ENCODE peak calls at places on chromosomes 11 and 22, in four cellular contexts. One of them, this sample, is unnamed.
A peak's percentile ranks its signal among the peaks of the same experiment; 100 is the strongest.

GRCh38 chr22:27989758-27990450 is 70.8 kb upstream of the PITPNB start:
- DNase-seq in K562: no peak
- DNase-seq in GM12878: no peak
- DNase-seq in HL-60: no peak
- DNase-seq in this sample: no peak

GRCh38 chr11:112734207-112734606 is 227.0 kb upstream of the NCAM1 start:
- DNase-seq in GM12878: no peak
- DNase-seq in K562: no peak
- DNase-seq in HL-60: no peak
- DNase-seq in this sample: no peak

GRCh38 chr11:72584293-72584921 is 89.8 kb downstream of the PDE2A start:
- DNase-seq in K562: peak; percentile 31
- DNase-seq in GM12878: no peak
- DNase-seq in HL-60: peak; percentile 53
- DNase-seq in this sample: no peak

GRCh38 chr22:19374410-19374809 is 57.1 kb downstream of the HIRA start:
- DNase-seq in K562: no peak
- DNase-seq in GM12878: no peak
- DNase-seq in HL-60: no peak
- DNase-seq in this sample: no peak

GRCh38 chr22:41217553-41218157 is 12.5 kb downstream of the L3MBTL2 start:
- DNase-seq in HL-60: peak; percentile 79
- DNase-seq in GM12878: no peak
- DNase-seq in K562: no peak
- DNase-seq in this sample: peak; percentile 60

GRCh38 chr11:9274499-9275228 is 9.5 kb upstream of the DENND5A start:
- DNase-seq in GM12878: no peak
- DNase-seq in HL-60: no peak
- DNase-seq in K562: no peak
- DNase-seq in this sample: no peak

GRCh38 chr11:5666396-5666780 is 18.5 kb downstream of the TRIM5 start:
- DNase-seq in GM12878: no peak
- DNase-seq in HL-60: no peak
- DNase-seq in K562: no peak
- DNase-seq in this sample: no peak

GRCh38 chr22:31036671-31037550 is 44.2 kb upstream of the SMTN start:
- DNase-seq in HL-60: no peak
- DNase-seq in GM12878: no peak
- DNase-seq in K562: no peak
- DNase-seq in this sample: no peak

GRCh38 chr22:36773935-36774334 is 2.0 kb downstream of the IFT27 start:
- DNase-seq in HL-60: peak; percentile 46
- DNase-seq in K562: no peak
- DNase-seq in GM12878: no peak
- DNase-seq in this sample: no peak

GRCh38 chr11:15124528-15124927 is 9.8 kb downstream of the INSC start:
- DNase-seq in K562: no peak
- DNase-seq in HL-60: no peak
- DNase-seq in GM12878: no peak
- DNase-seq in this sample: no peak

GRCh38 chr11:117966908-117967307 is 19.3 kb upstream of the IL10RA start:
- DNase-seq in GM12878: no peak
- DNase-seq in K562: peak; percentile 2
- DNase-seq in HL-60: no peak
- DNase-seq in this sample: no peak

GRCh38 chr22:31055322-31056159 is 25.6 kb upstream of the SMTN start:
- DNase-seq in K562: no peak
- DNase-seq in HL-60: no peak
- DNase-seq in GM12878: no peak
- DNase-seq in this sample: no peak

GRCh38 chr22:40414838-40415505 is 44.6 kb downstream of the SGSM3 start:
- DNase-seq in HL-60: no peak
- DNase-seq in GM12878: no peak
- DNase-seq in K562: no peak
- DNase-seq in this sample: no peak

GRCh38 chr11:57513911-57514537 is 1.5 kb downstream of the SLC43A1 start:
- DNase-seq in K562: peak; percentile 46
- DNase-seq in HL-60: no peak
- DNase-seq in GM12878: no peak
- DNase-seq in this sample: no peak

GRCh38 chr11:128415539-128415938 is 171.8 kb downstream of the ETS1 start:
- DNase-seq in HL-60: no peak
- DNase-seq in K562: no peak
- DNase-seq in GM12878: peak; percentile 47
- DNase-seq in this sample: no peak

GRCh38 chr11:18697581-18697980 is 998 bp upstream of the TMEM86A start:
- DNase-seq in GM12878: no peak
- DNase-seq in K562: no peak
- DNase-seq in HL-60: no peak
- DNase-seq in this sample: no peak

GRCh38 chr11:81596709-81597108 is 1137.0 kb downstream of the FAM181B start:
- DNase-seq in K562: no peak
- DNase-seq in HL-60: no peak
- DNase-seq in GM12878: no peak
- DNase-seq in this sample: no peak

GRCh38 chr11:62444835-62445234 is 26.0 kb downstream of the SCGB1A1 start:
- DNase-seq in K562: no peak
- DNase-seq in HL-60: no peak
- DNase-seq in GM12878: no peak
- DNase-seq in this sample: no peak

GRCh38 chr11:128830836-128831780 is 36.0 kb downstream of the KCNJ1 start:
- DNase-seq in GM12878: peak; percentile 69
- DNase-seq in HL-60: peak; percentile 46
- DNase-seq in K562: peak; percentile 62
- DNase-seq in this sample: peak; percentile 47

GRCh38 chr22:18987765-18988164 is 51.7 kb upstream of the PRODH start:
- DNase-seq in HL-60: no peak
- DNase-seq in GM12878: no peak
- DNase-seq in K562: peak; percentile 92
- DNase-seq in this sample: no peak

GRCh38 chr22:25757686-25758085 is 15.7 kb downstream of the MYO18B start:
- DNase-seq in HL-60: no peak
- DNase-seq in K562: no peak
- DNase-seq in GM12878: no peak
- DNase-seq in this sample: no peak

GRCh38 chr11:128575956-128576340 is 11.4 kb downstream of the ETS1 start:
- DNase-seq in HL-60: no peak
- DNase-seq in K562: no peak
- DNase-seq in GM12878: no peak
- DNase-seq in this sample: no peak

GRCh38 chr11:27218498-27219038 is 144.4 kb downstream of the CCDC34 start:
- DNase-seq in HL-60: no peak
- DNase-seq in GM12878: no peak
- DNase-seq in K562: no peak
- DNase-seq in this sample: no peak

GRCh38 chr11:73734996-73735395 is 25.9 kb downstream of the RAB6A start:
- DNase-seq in K562: no peak
- DNase-seq in GM12878: no peak
- DNase-seq in HL-60: no peak
- DNase-seq in this sample: no peak

GRCh38 chr11:65692367-65692766 is 19.7 kb upstream of the KAT5 start:
- DNase-seq in K562: peak; percentile 62
- DNase-seq in GM12878: no peak
- DNase-seq in HL-60: no peak
- DNase-seq in this sample: no peak

GRCh38 chr11:43574949-43575915 is 105.3 kb upstream of the HSD17B12 start:
- DNase-seq in K562: no peak
- DNase-seq in HL-60: no peak
- DNase-seq in GM12878: no peak
- DNase-seq in this sample: no peak

GRCh38 chr11:103773059-103773458 is 263.4 kb upstream of the DDI1 start:
- DNase-seq in GM12878: no peak
- DNase-seq in K562: no peak
- DNase-seq in HL-60: no peak
- DNase-seq in this sample: no peak

GRCh38 chr11:46290598-46291309 is 13.3 kb downstream of the CREB3L1 start:
- DNase-seq in GM12878: no peak
- DNase-seq in HL-60: no peak
- DNase-seq in K562: peak; percentile 81
- DNase-seq in this sample: no peak

GRCh38 chr22:17773606-17774205 is 563 bp downstream of the BID start:
- DNase-seq in K562: peak; percentile 78
- DNase-seq in GM12878: no peak
- DNase-seq in HL-60: no peak
- DNase-seq in this sample: peak; percentile 67

GRCh38 chr11:113505541-113506375 is 30.6 kb upstream of the DRD2 start:
- DNase-seq in HL-60: no peak
- DNase-seq in GM12878: no peak
- DNase-seq in K562: no peak
- DNase-seq in this sample: no peak

GRCh38 chr22:46070722-46071450 is 79.4 kb upstream of the PPARA start:
- DNase-seq in K562: no peak
- DNase-seq in HL-60: peak; percentile 57
- DNase-seq in GM12878: no peak
- DNase-seq in this sample: no peak

GRCh38 chr11:21564813-21565212 is 628.1 kb upstream of the ANO5 start:
- DNase-seq in HL-60: no peak
- DNase-seq in GM12878: no peak
- DNase-seq in K562: no peak
- DNase-seq in this sample: no peak

GRCh38 chr11:125091247-125091876 is 20.1 kb downstream of the TMEM218 start:
- DNase-seq in HL-60: no peak
- DNase-seq in GM12878: no peak
- DNase-seq in K562: peak; percentile 72
- DNase-seq in this sample: no peak
- TF ChIP-seq SPI1 in HL-60: no peak
- TF ChIP-seq SPI1 in GM12878: no peak
- TF ChIP-seq SPI1 in K562: peak; percentile 8
- TF ChIP-seq SPI1 in this sample: no peak

GRCh38 chr11:120248551-120249278 is 8.8 kb downstream of the POU2F3 start:
- DNase-seq in K562: no peak
- DNase-seq in HL-60: no peak
- DNase-seq in GM12878: peak; percentile 93
- DNase-seq in this sample: no peak
- TF ChIP-seq SPI1 in K562: no peak
- TF ChIP-seq SPI1 in HL-60: no peak
- TF ChIP-seq SPI1 in GM12878: no peak
- TF ChIP-seq SPI1 in this sample: no peak

DNA sequence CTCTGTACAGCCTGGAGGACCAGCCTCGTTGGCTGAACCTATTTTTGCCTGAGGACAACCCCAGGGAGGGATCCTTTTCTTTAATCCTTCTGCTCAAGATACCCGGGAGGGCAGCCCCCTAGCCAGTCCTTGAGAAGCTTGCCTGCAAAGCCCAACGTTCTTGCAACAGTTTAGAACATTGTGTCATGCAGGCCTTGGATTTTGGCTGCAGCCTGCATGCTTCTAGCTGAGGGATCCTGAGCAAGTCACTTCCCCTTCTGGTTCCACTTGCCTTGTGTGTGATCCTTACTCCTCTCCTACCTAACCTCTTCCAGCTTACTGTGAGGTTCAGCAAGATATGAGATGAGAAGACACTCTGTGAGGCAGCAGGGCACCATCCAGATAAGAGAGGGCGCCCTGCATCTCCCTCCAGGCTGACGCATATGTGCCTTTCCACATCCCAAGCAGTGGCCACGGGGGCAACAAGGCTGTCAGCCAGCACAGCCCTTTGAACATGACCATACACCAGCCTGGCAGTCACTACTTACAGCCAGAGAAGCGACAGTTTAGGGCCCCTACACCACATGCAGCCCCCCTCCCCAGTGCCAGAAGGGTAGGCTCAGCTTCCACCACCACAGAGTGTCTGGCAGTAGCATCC is 76.1 kb downstream of the C11orf58 start:
- DNase-seq in HL-60: peak; percentile 76
- DNase-seq in K562: no peak
- DNase-seq in GM12878: no peak
- DNase-seq in this sample: no peak
- TF ChIP-seq SPI1 in HL-60: peak; percentile 94
- TF ChIP-seq SPI1 in K562: peak; percentile 42
- TF ChIP-seq SPI1 in GM12878: peak; percentile 18
- TF ChIP-seq SPI1 in this sample: peak; percentile 8

GRCh38 chr11:110376711-110377324 is 52.9 kb upstream of the FDX1 start:
- DNase-seq in GM12878: peak; percentile 36
- DNase-seq in K562: peak; percentile 54
- DNase-seq in HL-60: peak; percentile 44
- DNase-seq in this sample: no peak
- TF ChIP-seq SPI1 in GM12878: no peak
- TF ChIP-seq SPI1 in K562: no peak
- TF ChIP-seq SPI1 in HL-60: no peak
- TF ChIP-seq SPI1 in this sample: no peak

DNA sequence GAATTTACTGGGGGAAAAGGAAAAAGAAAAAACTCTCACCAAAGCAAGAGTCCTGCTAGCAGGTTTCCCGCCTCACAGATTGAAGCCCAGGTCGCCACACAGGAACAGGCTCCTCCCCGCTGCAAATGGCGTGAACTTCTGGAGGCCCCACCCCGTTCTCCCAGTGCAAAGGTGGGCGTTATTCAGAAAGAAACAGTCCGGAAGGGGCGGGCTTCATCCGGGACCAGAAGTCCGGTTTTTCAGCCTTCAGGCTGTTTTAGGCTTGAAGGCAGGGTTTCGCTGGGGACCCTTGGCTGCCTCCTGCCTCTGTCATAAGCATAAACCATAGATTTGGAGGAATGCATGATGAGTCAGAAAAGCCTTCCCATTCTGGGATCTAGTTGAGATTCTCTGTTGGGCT is 148.3 kb upstream of the POU2AF2 start:
- DNase-seq in GM12878: no peak
- DNase-seq in K562: no peak
- DNase-seq in HL-60: no peak
- DNase-seq in this sample: no peak
- TF ChIP-seq SPI1 in GM12878: no peak
- TF ChIP-seq SPI1 in K562: no peak
- TF ChIP-seq SPI1 in HL-60: no peak
- TF ChIP-seq SPI1 in this sample: no peak